ENCODE peak calls at places on chromosomes 6 and 20, in five cellular contexts. U is stimulated activated CD8-positive, alpha-beta memory T cell treated with anti-CD3 and anti-CD28 coated beads, Interleukin-2, amount 100 ng/mL, for 1 hour; J is T-cell; Z is lung microvascular endothelial cell; F is stimulated activated naive CD8-positive, alpha-beta T cell treated with anti-CD3 and anti-CD28 coated beads, Interleukin-15, Interleukin-2, amounts not matched to agents 100 U/mL and 50 U/mL, for 24 hours. C is an unnamed sample.

GRCh38 chr6:26329763-26330511 is 35.1 kb upstream of the BTN3A2 start:
- DNase-seq in Z (peak; percentile 45), F (peak; percentile 75), J (no peak), U (no peak), C (no peak)

GRCh38 chr6:41470341-41471063 is 75.7 kb upstream of the FOXP4 start:
- DNase-seq in J (no peak), U (no peak), Z (peak; percentile 12), F (peak; percentile 39), C (no peak)

GRCh38 chr6:158816329-158816728 is 2.8 kb downstream of the EZR start:
- DNase-seq in J (no peak), Z (no peak), F (no peak), U (no peak), C (no peak)

GRCh38 chr6:167683028-167683862 is 143.5 kb upstream of the AFDN start:
- DNase-seq in Z (peak; percentile 93), F (no peak), U (no peak), J (no peak), C (no peak)

GRCh38 chr20:62736026-62736406 is 27.4 kb downstream of the NTSR1 start:
- DNase-seq in U (no peak), F (no peak), J (no peak), Z (no peak), C (no peak)

GRCh38 chr6:88013015-88013414 is 34.6 kb upstream of the SPACA1 start:
- DNase-seq in J (no peak), F (no peak), U (no peak), Z (no peak), C (no peak)

GRCh38 chr20:4174909-4175308 is 159.6 kb upstream of the RNF24 start:
- DNase-seq in U (no peak), J (no peak), Z (no peak), F (no peak), C (no peak)

GRCh38 chr6:2254747-2255146 is 9.3 kb upstream of the GMDS start:
- DNase-seq in F (no peak), Z (no peak), J (no peak), U (no peak), C (no peak)

GRCh38 chr6:121426686-121427085 is 8.8 kb upstream of the GJA1 start:
- DNase-seq in F (no peak), Z (no peak), J (no peak), U (no peak), C (no peak)

GRCh38 chr20:50029697-50030428 is 47.1 kb downstream of the SNAI1 start:
- DNase-seq in J (no peak), Z (peak; percentile 93), U (no peak), F (no peak), C (no peak)

GRCh38 chr20:48999890-49000870 is 45.9 kb upstream of the CSE1L start:
- DNase-seq in J (no peak), F (no peak), Z (peak; percentile 71), U (no peak), C (no peak)

GRCh38 chr6:33419580-33420492 is at the start of gene SYNGAP1:
- DNase-seq in J (no peak), F (peak; percentile 67), Z (no peak), U (no peak), C (no peak)

GRCh38 chr6:165889636-165890403 is 226.8 kb upstream of the PDE10A start:
- DNase-seq in U (no peak), Z (peak; percentile 29), J (no peak), F (peak; percentile 13), C (no peak)

GRCh38 chr6:127366281-127367022 is 23.0 kb upstream of the ECHDC1 start:
- DNase-seq in J (no peak), Z (no peak), U (no peak), F (no peak), C (no peak)

GRCh38 chr6:27902335-27903314 is 9.6 kb downstream of the OR2B2 start:
- DNase-seq in U (peak; percentile 83), Z (peak; percentile 88), J (peak; percentile 81), F (peak; percentile 84), C (peak; percentile 86)

GRCh38 chr20:62286493-62287064 is 16.2 kb upstream of the ADRM1 start:
- DNase-seq in Z (peak; percentile 35), J (no peak), U (no peak), F (no peak), C (no peak)

GRCh38 chr20:46199198-46199597 is 81.1 kb downstream of the CD40 start:
- DNase-seq in U (no peak), F (peak; percentile 12), J (no peak), Z (no peak), C (no peak)

GRCh38 chr20:61830241-61830930 is 235.3 kb downstream of the TAF4 start:
- DNase-seq in U (no peak), F (no peak), J (no peak), Z (no peak), C (no peak)

GRCh38 chr6:390914-391558 is 516 bp upstream of the IRF4 start:
- DNase-seq in Z (no peak), U (no peak), F (peak; percentile 70), J (no peak), C (no peak)

GRCh38 chr20:23272176-23273029 is 78.2 kb upstream of the NXT1 start:
- DNase-seq in J (no peak), U (no peak), F (no peak), Z (no peak), C (no peak)

GRCh38 chr6:135876048-135876447 is 24.5 kb downstream of the PDE7B start:
- DNase-seq in Z (no peak), J (peak; percentile 22), F (no peak), U (no peak), C (no peak)

GRCh38 chr6:152117156-152118129 is 310.0 kb downstream of the ESR1 start:
- DNase-seq in J (no peak), F (no peak), Z (no peak), U (no peak), C (no peak)

GRCh38 chr6:43812850-43813584 is 43.0 kb downstream of the VEGFA start:
- DNase-seq in J (no peak), F (peak; percentile 17), Z (no peak), U (no peak), C (no peak)

C was measured in T-helper 9 cell.